ENCODE peak calls at places on chromosomes 4 and X, in five cellular contexts. X is colonic mucosa, T is GM23248, N is HFF-Myc, Z is psoas muscle. G is an unnamed sample.

GRCh38 chrX:13755254-13755653 is 20.7 kb downstream of the OFD1 start:
- DNase-seq in N (no peak), X (no peak), T (no peak), Z (no peak), G (no peak)

GRCh38 chrX:111857534-111857933 is 18.4 kb upstream of the TRPC5OS start:
- DNase-seq in T (no peak), N (no peak), X (no peak), Z (no peak), G (no peak)

GRCh38 chr4:77697860-77698599 is 92.4 kb downstream of the CXCL13 start:
- DNase-seq in T (peak; percentile 75), Z (peak; percentile 51), X (peak; percentile 63), N (peak; percentile 59), G (peak; percentile 72)

GRCh38 chrX:150506020-150506419 is 62.4 kb upstream of the MTM1 start:
- DNase-seq in T (no peak), X (no peak), Z (no peak), N (no peak), G (no peak)

GRCh38 chr4:89316931-89317366 is 9.3 kb upstream of the GPRIN3 start:
- DNase-seq in T (peak; percentile 76), N (no peak), X (no peak), Z (no peak), G (peak; percentile 60)

GRCh38 chrX:68658530-68658929 is 11.1 kb downstream of the STARD8 start:
- DNase-seq in N (no peak), T (no peak), Z (peak; percentile 67), X (no peak), G (no peak)

GRCh38 chr4:183758006-183758734 is 99.1 kb downstream of the TRAPPC11 start:
- DNase-seq in N (no peak), T (peak; percentile 12), X (peak; percentile 73), Z (peak; percentile 72), G (no peak)

GRCh38 chrX:81316163-81316562 is 114.3 kb downstream of the SH3BGRL start:
- DNase-seq in X (no peak), Z (no peak), N (no peak), T (peak; percentile 23), G (peak; percentile 20)

GRCh38 chr4:122689972-122690371 is 42.5 kb upstream of the BBS12 start:
- DNase-seq in T (no peak), X (no peak), N (no peak), Z (no peak), G (no peak)

GRCh38 chr4:82500830-82501229 is 61.0 kb downstream of the TMEM150C start:
- DNase-seq in T (no peak), N (no peak), X (no peak), Z (no peak), G (no peak)

GRCh38 chrX:77652095-77652494 is 133.9 kb downstream of the ATRX start:
- DNase-seq in N (no peak), Z (no peak), T (no peak), X (no peak), G (no peak)

GRCh38 chr4:185381794-185382193 is 13.9 kb downstream of the LRP2BP start:
- DNase-seq in T (peak; percentile 51), X (no peak), N (no peak), Z (no peak), G (peak; percentile 25)

GRCh38 chrX:13742397-13743176 is 8.0 kb downstream of the OFD1 start:
- DNase-seq in N (no peak), T (no peak), Z (no peak), X (no peak), G (no peak)

GRCh38 chr4:10083861-10084641 is 32.5 kb downstream of the WDR1 start:
- DNase-seq in T (no peak), N (no peak), X (no peak), Z (peak; percentile 87), G (no peak)

GRCh38 chrX:33465137-33465536 is 253.8 kb upstream of the DMD start:
- DNase-seq in Z (no peak), X (no peak), T (no peak), N (no peak), G (no peak)

GRCh38 chr4:2805712-2806391 is 13.0 kb downstream of the SH3BP2 start:
- DNase-seq in T (no peak), N (no peak), X (peak; percentile 96), Z (peak; percentile 74), G (no peak)

GRCh38 chr4:7434766-7435150 is at the start of gene PSAPL1:
- DNase-seq in X (peak; percentile 40), N (peak; percentile 3), Z (peak; percentile 39), T (peak; percentile 61), G (peak; percentile 10)

GRCh38 chr4:44678094-44679023 is at the start of gene GUF1:
- DNase-seq in Z (peak; percentile 95), T (peak; percentile 97), X (peak; percentile 91), N (peak; percentile 75), G (peak; percentile 84)

GRCh38 chr4:22427676-22428075 is 88.2 kb downstream of the ADGRA3 start:
- DNase-seq in N (no peak), Z (no peak), T (no peak), X (no peak), G (no peak)

GRCh38 chrX:108001218-108001814 is 19.1 kb upstream of the TEX13B start:
- DNase-seq in Z (no peak), T (peak; percentile 38), X (no peak), N (peak; percentile 16), G (peak; percentile 42)

GRCh38 chrX:25049347-25049746 is 33.6 kb upstream of the ARX start:
- DNase-seq in Z (no peak), T (no peak), N (peak; percentile 4), X (no peak), G (no peak)

GRCh38 chr4:8893624-8894423 is 22.2 kb upstream of the HMX1 start:
- DNase-seq in Z (no peak), X (no peak), N (no peak), T (no peak), G (no peak)

GRCh38 chrX:41452972-41453371 is 5.8 kb downstream of the NYX start:
- DNase-seq in T (peak; percentile 47), Z (no peak), X (no peak), N (no peak), G (peak; percentile 79)

GRCh38 chr4:74919783-74920182 is 13.1 kb upstream of the PARM1 start:
- DNase-seq in X (no peak), T (no peak), N (no peak), Z (no peak), G (no peak)

GRCh38 chr4:57053508-57053907 is 56.7 kb downstream of the IGFBP7 start:
- DNase-seq in X (no peak), N (no peak), Z (no peak), T (peak; percentile 62), G (peak; percentile 36)

GRCh38 chr4:101200561-101200960 is 146.8 kb downstream of the PPP3CA start:
- DNase-seq in T (peak; percentile 94), X (no peak), N (peak; percentile 72), Z (no peak), G (peak; percentile 86)

GRCh38 chrX:136662104-136662503 is 14.1 kb downstream of the CD40LG start:
- DNase-seq in T (no peak), Z (no peak), X (no peak), N (no peak), G (no peak)

GRCh38 chrX:64894454-64895038 is 81.7 kb downstream of the ZC4H2 start:
- DNase-seq in N (no peak), Z (no peak), T (peak; percentile 46), X (peak; percentile 60), G (no peak)

GRCh38 chr4:138790993-138791392 is 224.6 kb upstream of the NOCT start:
- DNase-seq in T (no peak), X (no peak), Z (no peak), N (no peak), G (no peak)

GRCh38 chrX:39691724-39692123 is 406.0 kb downstream of the BCOR start:
- DNase-seq in X (no peak), T (no peak), N (no peak), Z (no peak), G (no peak)

GRCh38 chrX:39688576-39689373 is 409.0 kb downstream of the BCOR start:
- DNase-seq in N (no peak), T (peak; percentile 61), X (peak; percentile 65), Z (peak; percentile 76), G (no peak)

GRCh38 chrX:39690541-39691415 is 407.0 kb downstream of the BCOR start:
- DNase-seq in N (no peak), Z (no peak), X (peak; percentile 58), T (no peak), G (no peak)

GRCh38 chrX:39688219-39688575 is 409.6 kb downstream of the BCOR start:
- DNase-seq in Z (no peak), N (no peak), T (no peak), X (no peak), G (no peak)

DNA sequence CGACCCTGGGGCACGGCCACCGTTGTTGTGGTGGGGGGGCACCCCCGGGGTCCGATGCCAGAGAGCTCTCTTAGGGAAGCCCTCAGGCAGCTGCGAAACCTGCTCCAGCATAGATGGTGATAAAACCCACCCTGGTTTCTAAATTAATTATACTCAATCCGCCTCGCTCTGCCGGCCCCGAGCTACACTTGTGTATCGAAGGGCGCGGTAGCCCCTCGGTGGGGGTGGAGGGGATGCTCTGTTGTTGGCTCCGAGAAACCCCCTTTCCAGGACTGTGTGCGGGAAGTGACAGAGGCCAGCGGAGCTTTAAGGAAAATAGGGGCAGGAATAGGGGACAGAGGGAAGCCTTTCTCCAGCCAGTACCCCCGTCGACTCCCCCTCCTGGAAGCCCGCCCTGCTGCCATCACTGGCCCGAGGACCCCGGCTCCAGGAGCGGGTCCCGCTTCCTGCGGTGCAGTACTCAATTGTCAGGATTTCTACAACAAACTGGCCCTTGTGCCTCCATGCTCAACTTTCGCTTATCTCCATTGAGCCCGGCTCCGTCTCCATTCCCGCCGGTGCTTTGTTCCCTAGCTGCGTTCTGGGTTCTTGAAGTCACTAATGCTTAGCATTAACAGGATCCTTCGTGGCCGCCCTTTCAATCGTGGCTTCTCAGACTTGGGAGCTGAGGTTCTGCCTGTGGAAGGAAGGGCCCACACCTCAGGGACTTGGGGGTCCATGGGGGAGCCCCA is 408.2 kb downstream of the BCOR start:
- DNase-seq in X (peak; percentile 34), T (peak; percentile 25), N (no peak), Z (no peak), G (no peak)
- H3K4me3 ChIP-seq in X (peak overlapping the region; percentile 23), T (peak overlapping the region; percentile 57), N (peak overlapping the region; percentile 34), Z (peak overlapping the region; percentile 63), G (peak overlapping the region; percentile 34)

GRCh38 chrX:22650691-22651090 is 349.1 kb upstream of the DDX53 start:
- DNase-seq in N (no peak), T (no peak), X (no peak), Z (peak; percentile 79), G (no peak)

GRCh38 chrX:22652596-22652995 is 347.2 kb upstream of the DDX53 start:
- DNase-seq in N (peak; percentile 24), X (peak; percentile 32), T (peak; percentile 42), Z (no peak), G (peak; percentile 12)
- H3K4me3 ChIP-seq in N (no peak overlapping the region), X (no peak overlapping the region), T (no peak overlapping the region), Z (no peak overlapping the region), G (no peak overlapping the region)

GRCh38 chr4:69057620-69058409 is 38.5 kb upstream of the UGT2B7 start:
- DNase-seq in Z (no peak), T (no peak), X (peak; percentile 31), N (no peak), G (no peak)
- H3K4me3 ChIP-seq in Z (no peak overlapping the region), T (no peak overlapping the region), X (no peak overlapping the region), N (no peak overlapping the region), G (no peak overlapping the region)

GRCh38 chrX:15755091-15755490 is 17.0 kb downstream of the CA5B start:
- DNase-seq in X (no peak), T (no peak), Z (no peak), N (no peak), G (no peak)
- H3K4me3 ChIP-seq in X (no peak overlapping the region), T (no peak overlapping the region), Z (no peak overlapping the region), N (no peak overlapping the region), G (no peak overlapping the region)

G was measured in AG10803.